ENCODE peak calls at places on chromosomes 5 and 9, in five cellular contexts. One of them, this sample, is unnamed.

GRCh38 chr5:97840643-97841042 is 657.6 kb upstream of the RIOK2 start:
- DNase-seq in H1: no peak
- DNase-seq in transverse colon: no peak
- DNase-seq in OCI-LY7: no peak
- DNase-seq in HepG2: no peak
- DNase-seq in this sample: no peak

GRCh38 chr5:68272289-68272688 is 56.7 kb downstream of the PIK3R1 start:
- DNase-seq in OCI-LY7: peak; percentile 16
- DNase-seq in HepG2: no peak
- DNase-seq in transverse colon: no peak
- DNase-seq in H1: no peak
- DNase-seq in this sample: no peak

GRCh38 chr5:124040799-124041198 is 528.8 kb downstream of the CSNK1G3 start:
- DNase-seq in transverse colon: no peak
- DNase-seq in OCI-LY7: no peak
- DNase-seq in H1: no peak
- DNase-seq in HepG2: no peak
- DNase-seq in this sample: no peak

GRCh38 chr5:112087222-112087621 is 330.2 kb upstream of the NREP start:
- DNase-seq in transverse colon: no peak
- DNase-seq in H1: no peak
- DNase-seq in OCI-LY7: no peak
- DNase-seq in HepG2: no peak
- DNase-seq in this sample: no peak

GRCh38 chr9:112604790-112605189 is 113.1 kb downstream of the INIP start:
- DNase-seq in HepG2: no peak
- DNase-seq in H1: no peak
- DNase-seq in OCI-LY7: no peak
- DNase-seq in transverse colon: no peak
- DNase-seq in this sample: no peak

GRCh38 chr5:111194925-111195324 is 29.3 kb upstream of the CAMK4 start:
- DNase-seq in H1: no peak
- DNase-seq in transverse colon: no peak
- DNase-seq in OCI-LY7: no peak
- DNase-seq in HepG2: no peak
- DNase-seq in this sample: no peak

GRCh38 chr9:126788046-126788445 is 16.8 kb upstream of the ZBTB43 start:
- DNase-seq in HepG2: no peak
- DNase-seq in OCI-LY7: no peak
- DNase-seq in H1: no peak
- DNase-seq in transverse colon: no peak
- DNase-seq in this sample: no peak

GRCh38 chr9:31520301-31521085 is 864.0 kb upstream of the ACO1 start:
- DNase-seq in H1: no peak
- DNase-seq in HepG2: no peak
- DNase-seq in OCI-LY7: no peak
- DNase-seq in transverse colon: no peak
- DNase-seq in this sample: no peak

GRCh38 chr9:2574215-2574614 is 47.4 kb upstream of the VLDLR start:
- DNase-seq in transverse colon: no peak
- DNase-seq in H1: no peak
- DNase-seq in HepG2: no peak
- DNase-seq in OCI-LY7: no peak
- DNase-seq in this sample: no peak

GRCh38 chr5:65800775-65801174 is 78.8 kb downstream of the NLN start:
- DNase-seq in OCI-LY7: no peak
- DNase-seq in HepG2: no peak
- DNase-seq in H1: no peak
- DNase-seq in transverse colon: no peak
- DNase-seq in this sample: no peak

GRCh38 chr9:12880406-12881016 is 105.7 kb downstream of the LURAP1L start:
- DNase-seq in H1: no peak
- DNase-seq in transverse colon: no peak
- DNase-seq in OCI-LY7: no peak
- DNase-seq in HepG2: no peak
- DNase-seq in this sample: no peak

GRCh38 chr5:15554542-15554941 is 54.6 kb downstream of the FBXL7 start:
- DNase-seq in OCI-LY7: no peak
- DNase-seq in transverse colon: no peak
- DNase-seq in H1: peak; percentile 29
- DNase-seq in HepG2: no peak
- DNase-seq in this sample: no peak

GRCh38 chr5:131983244-131983771 is 28.1 kb downstream of the ACSL6 start:
- DNase-seq in OCI-LY7: no peak
- DNase-seq in transverse colon: no peak
- DNase-seq in HepG2: no peak
- DNase-seq in H1: no peak
- DNase-seq in this sample: no peak

GRCh38 chr9:124001865-124002525 is 9.6 kb upstream of the LHX2 start:
- DNase-seq in transverse colon: no peak
- DNase-seq in OCI-LY7: no peak
- DNase-seq in H1: no peak
- DNase-seq in HepG2: no peak
- DNase-seq in this sample: no peak

GRCh38 chr5:150121448-150122157 is 34.0 kb downstream of the PDGFRB start:
- DNase-seq in H1: no peak
- DNase-seq in HepG2: no peak
- DNase-seq in OCI-LY7: no peak
- DNase-seq in transverse colon: no peak
- DNase-seq in this sample: no peak

GRCh38 chr5:150124111-150124557 is 31.5 kb downstream of the PDGFRB start:
- DNase-seq in HepG2: no peak
- DNase-seq in transverse colon: no peak
- DNase-seq in OCI-LY7: no peak
- DNase-seq in H1: no peak
- DNase-seq in this sample: no peak

GRCh38 chr5:150120617-150121447 is 34.5 kb upstream of the CSF1R start:
- DNase-seq in transverse colon: no peak
- DNase-seq in HepG2: no peak
- DNase-seq in H1: no peak
- DNase-seq in OCI-LY7: no peak
- DNase-seq in this sample: no peak

GRCh38 chr5:150122536-150123481 is 32.8 kb downstream of the PDGFRB start:
- DNase-seq in HepG2: no peak
- DNase-seq in OCI-LY7: no peak
- DNase-seq in transverse colon: no peak
- DNase-seq in H1: no peak
- DNase-seq in this sample: no peak

GRCh38 chr5:150122158-150122510 is 33.5 kb downstream of the PDGFRB start:
- DNase-seq in HepG2: peak; percentile 56
- DNase-seq in transverse colon: peak; percentile 88
- DNase-seq in H1: no peak
- DNase-seq in OCI-LY7: peak; percentile 24
- DNase-seq in this sample: no peak
- TF ChIP-seq CTCF in HepG2: peak; percentile 86
- TF ChIP-seq CTCF in transverse colon: peak; percentile 74
- TF ChIP-seq CTCF in H1: no peak
- TF ChIP-seq CTCF in OCI-LY7: peak; percentile 72
- TF ChIP-seq CTCF in this sample: no peak

GRCh38 chr5:142814122-142814521 is 43.9 kb downstream of the ARHGAP26 start:
- DNase-seq in H1: no peak
- DNase-seq in HepG2: no peak
- DNase-seq in transverse colon: no peak
- DNase-seq in OCI-LY7: no peak
- DNase-seq in this sample: no peak
- H3K27ac ChIP-seq in H1: no peak overlapping the region
- H3K27ac ChIP-seq in HepG2: no peak overlapping the region
- H3K27ac ChIP-seq in transverse colon: peak overlapping the region; percentile 47
- H3K27ac ChIP-seq in OCI-LY7: no peak overlapping the region
- H3K27ac ChIP-seq in this sample: peak overlapping the region; percentile 78

GRCh38 chr5:150613991-150614650 is 26.3 kb upstream of the SYNPO start:
- DNase-seq in H1: no peak
- DNase-seq in OCI-LY7: no peak
- DNase-seq in transverse colon: no peak
- DNase-seq in HepG2: no peak
- DNase-seq in this sample: no peak
- H3K4me1 ChIP-seq in H1: peaks cover 3% of the 10 kb centered on the region
- H3K4me1 ChIP-seq in OCI-LY7: no peaks in the 10 kb centered on the region
- H3K4me1 ChIP-seq in transverse colon: peaks cover 66% of the 10 kb centered on the region
- H3K4me1 ChIP-seq in HepG2: peaks cover 74% of the 10 kb centered on the region
- H3K4me1 ChIP-seq in this sample: peaks cover 50% of the 10 kb centered on the region

DNA sequence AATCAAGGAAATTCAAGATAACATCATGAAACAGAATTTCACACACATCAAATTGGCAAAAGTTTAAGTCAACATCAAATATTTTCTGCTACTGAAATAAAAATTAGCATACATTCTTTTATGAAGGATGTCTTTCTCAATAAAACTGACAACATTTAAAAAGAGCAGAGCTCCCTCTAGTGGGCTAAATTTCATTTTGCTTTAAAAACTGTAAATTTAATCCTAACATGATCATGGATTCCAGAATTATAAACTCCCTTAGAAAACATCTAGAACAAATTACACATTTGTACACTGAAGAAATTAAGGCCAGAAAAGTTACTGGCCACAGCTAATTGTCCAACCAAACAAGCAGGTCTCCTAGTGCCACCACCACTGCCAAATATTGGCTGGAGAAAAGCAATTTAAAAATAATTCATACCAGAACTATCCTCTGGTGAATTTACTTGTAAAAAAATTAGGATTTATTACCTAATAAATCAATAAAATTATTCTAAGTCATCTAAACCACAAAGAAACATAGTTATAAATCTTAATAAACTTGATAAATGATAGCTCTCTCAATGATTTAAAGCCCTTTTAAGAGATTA is 31.2 kb downstream of the DEPDC1B start:
- DNase-seq in transverse colon: no peak
- DNase-seq in OCI-LY7: peak; percentile 58
- DNase-seq in HepG2: peak; percentile 33
- DNase-seq in H1: no peak
- DNase-seq in this sample: no peak
- TF ChIP-seq CTCF in transverse colon: peak; percentile 67
- TF ChIP-seq CTCF in OCI-LY7: peak; percentile 93
- TF ChIP-seq CTCF in HepG2: peak; percentile 43
- TF ChIP-seq CTCF in H1: no peak
- TF ChIP-seq CTCF in this sample: peak; percentile 10

DNA sequence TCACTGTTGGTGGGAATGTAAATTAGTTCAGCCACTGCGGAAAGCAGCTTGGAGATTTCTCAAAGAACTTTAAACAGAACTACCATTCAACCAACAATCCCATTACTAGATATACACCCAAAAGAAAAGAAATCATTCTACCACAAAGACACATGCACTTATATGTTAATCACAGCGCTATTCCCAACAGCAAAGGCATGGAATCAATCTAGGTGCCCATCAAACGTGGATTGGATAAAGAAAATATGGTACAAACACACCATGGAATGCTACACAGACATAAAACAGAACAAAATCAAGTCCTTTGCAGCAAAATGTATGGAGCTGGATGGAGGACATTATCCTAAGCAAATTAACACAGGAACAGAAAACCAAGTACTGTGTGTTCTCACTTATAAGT is 42.1 kb downstream of the PRUNE2 start:
- DNase-seq in H1: no peak
- DNase-seq in OCI-LY7: no peak
- DNase-seq in HepG2: no peak
- DNase-seq in transverse colon: no peak
- DNase-seq in this sample: no peak
- H3K27ac ChIP-seq in H1: no peak overlapping the region
- H3K27ac ChIP-seq in OCI-LY7: no peak overlapping the region
- H3K27ac ChIP-seq in HepG2: no peak overlapping the region
- H3K27ac ChIP-seq in transverse colon: peak overlapping the region; percentile 57
- H3K27ac ChIP-seq in this sample: no peak overlapping the region

This sample was measured in lung.